ENCODE peak calls at places on chromosomes 1 and 21, in eight cellular contexts. One of them, this sample, is unnamed. For H3K4me1 and H3K9me3, the result is how much of the 10 kb centered on the place peaks cover.

GRCh38 chr1:185017338-185017737 is 28.0 kb upstream of the RNF2 start:
- DNase-seq in cardiac muscle cell: peak
- DNase-seq in HepG2: no peak
- DNase-seq in HCT116: peak
- DNase-seq in right lobe of liver: no peak
- DNase-seq in fibroblast of lung: peak
- DNase-seq in heart right ventricle: no peak
- DNase-seq in sigmoid colon: no peak
- DNase-seq in this sample: no peak

GRCh38 chr21:45889961-45890360 is 91.6 kb upstream of the COL6A1 start:
- DNase-seq in cardiac muscle cell: no peak
- DNase-seq in HepG2: no peak
- DNase-seq in HCT116: no peak
- DNase-seq in right lobe of liver: peak
- DNase-seq in fibroblast of lung: peak
- DNase-seq in heart right ventricle: no peak
- DNase-seq in sigmoid colon: no peak
- DNase-seq in this sample: no peak

GRCh38 chr21:33064623-33064996 is 5.3 kb upstream of the OLIG1 start:
- DNase-seq in cardiac muscle cell: no peak
- DNase-seq in HepG2: no peak
- DNase-seq in HCT116: no peak
- DNase-seq in right lobe of liver: no peak
- DNase-seq in fibroblast of lung: no peak
- DNase-seq in heart right ventricle: no peak
- DNase-seq in sigmoid colon: no peak
- DNase-seq in this sample: no peak

GRCh38 chr1:236982380-236982779 is 21.9 kb downstream of the MT1HL1 start:
- DNase-seq in cardiac muscle cell: no peak
- DNase-seq in HepG2: no peak
- DNase-seq in HCT116: no peak
- DNase-seq in right lobe of liver: no peak
- DNase-seq in fibroblast of lung: no peak
- DNase-seq in heart right ventricle: no peak
- DNase-seq in sigmoid colon: no peak
- DNase-seq in this sample: no peak

GRCh38 chr1:5844442-5844841 is 147.8 kb downstream of the NPHP4 start:
- DNase-seq in cardiac muscle cell: no peak
- DNase-seq in HepG2: no peak
- DNase-seq in HCT116: no peak
- DNase-seq in right lobe of liver: no peak
- DNase-seq in fibroblast of lung: no peak
- DNase-seq in heart right ventricle: no peak
- DNase-seq in sigmoid colon: no peak
- DNase-seq in this sample: no peak

GRCh38 chr1:197180252-197180878 is 33.9 kb upstream of the ASPM start:
- DNase-seq in cardiac muscle cell: peak
- DNase-seq in HepG2: peak
- DNase-seq in HCT116: no peak
- DNase-seq in right lobe of liver: no peak
- DNase-seq in fibroblast of lung: peak
- DNase-seq in heart right ventricle: no peak
- DNase-seq in sigmoid colon: no peak
- DNase-seq in this sample: no peak

GRCh38 chr1:47449702-47450552 is 12.1 kb downstream of the FOXD2 start:
- DNase-seq in cardiac muscle cell: peak
- DNase-seq in HepG2: peak
- DNase-seq in HCT116: no peak
- DNase-seq in right lobe of liver: peak
- DNase-seq in fibroblast of lung: no peak
- DNase-seq in heart right ventricle: peak
- DNase-seq in sigmoid colon: no peak
- DNase-seq in this sample: no peak

GRCh38 chr1:183097438-183098051 is 74.3 kb downstream of the LAMC1 start:
- DNase-seq in cardiac muscle cell: peak
- DNase-seq in HepG2: no peak
- DNase-seq in HCT116: no peak
- DNase-seq in right lobe of liver: no peak
- DNase-seq in fibroblast of lung: peak
- DNase-seq in heart right ventricle: no peak
- DNase-seq in sigmoid colon: no peak
- DNase-seq in this sample: no peak

GRCh38 chr1:203039609-203040517 is 13.6 kb downstream of the PPFIA4 start:
- DNase-seq in cardiac muscle cell: no peak
- DNase-seq in HepG2: no peak
- DNase-seq in HCT116: no peak
- DNase-seq in right lobe of liver: no peak
- DNase-seq in fibroblast of lung: no peak
- DNase-seq in heart right ventricle: no peak
- DNase-seq in sigmoid colon: no peak
- DNase-seq in this sample: no peak

GRCh38 chr1:40057310-40058030 is 16.9 kb downstream of the CAP1 start:
- DNase-seq in cardiac muscle cell: peak
- DNase-seq in HepG2: peak
- DNase-seq in HCT116: no peak
- DNase-seq in right lobe of liver: no peak
- DNase-seq in fibroblast of lung: no peak
- DNase-seq in heart right ventricle: no peak
- DNase-seq in sigmoid colon: no peak
- DNase-seq in this sample: no peak

GRCh38 chr1:228017356-228018124 is 10.7 kb downstream of the WNT3A start:
- DNase-seq in cardiac muscle cell: no peak
- DNase-seq in HepG2: no peak
- DNase-seq in HCT116: no peak
- DNase-seq in right lobe of liver: no peak
- DNase-seq in fibroblast of lung: no peak
- DNase-seq in heart right ventricle: no peak
- DNase-seq in sigmoid colon: peak
- DNase-seq in this sample: peak

GRCh38 chr21:34936874-34937563 is 112.1 kb downstream of the RUNX1 start:
- DNase-seq in cardiac muscle cell: no peak
- DNase-seq in HepG2: peak
- DNase-seq in HCT116: no peak
- DNase-seq in right lobe of liver: no peak
- DNase-seq in fibroblast of lung: no peak
- DNase-seq in heart right ventricle: no peak
- DNase-seq in sigmoid colon: no peak
- DNase-seq in this sample: no peak

GRCh38 chr21:45125347-45125746 is 51.0 kb downstream of the ADARB1 start:
- DNase-seq in cardiac muscle cell: no peak
- DNase-seq in HepG2: no peak
- DNase-seq in HCT116: no peak
- DNase-seq in right lobe of liver: no peak
- DNase-seq in fibroblast of lung: no peak
- DNase-seq in heart right ventricle: no peak
- DNase-seq in sigmoid colon: no peak
- DNase-seq in this sample: no peak

GRCh38 chr1:63124666-63125191 is 197.6 kb upstream of the FOXD3 start:
- DNase-seq in cardiac muscle cell: peak
- DNase-seq in HepG2: peak
- DNase-seq in HCT116: no peak
- DNase-seq in right lobe of liver: no peak
- DNase-seq in fibroblast of lung: peak
- DNase-seq in heart right ventricle: no peak
- DNase-seq in sigmoid colon: no peak
- DNase-seq in this sample: no peak

GRCh38 chr1:212490276-212490675 is 57.6 kb downstream of the NENF start:
- DNase-seq in cardiac muscle cell: no peak
- DNase-seq in HepG2: no peak
- DNase-seq in HCT116: no peak
- DNase-seq in right lobe of liver: no peak
- DNase-seq in fibroblast of lung: no peak
- DNase-seq in heart right ventricle: no peak
- DNase-seq in sigmoid colon: no peak
- DNase-seq in this sample: no peak

DNA sequence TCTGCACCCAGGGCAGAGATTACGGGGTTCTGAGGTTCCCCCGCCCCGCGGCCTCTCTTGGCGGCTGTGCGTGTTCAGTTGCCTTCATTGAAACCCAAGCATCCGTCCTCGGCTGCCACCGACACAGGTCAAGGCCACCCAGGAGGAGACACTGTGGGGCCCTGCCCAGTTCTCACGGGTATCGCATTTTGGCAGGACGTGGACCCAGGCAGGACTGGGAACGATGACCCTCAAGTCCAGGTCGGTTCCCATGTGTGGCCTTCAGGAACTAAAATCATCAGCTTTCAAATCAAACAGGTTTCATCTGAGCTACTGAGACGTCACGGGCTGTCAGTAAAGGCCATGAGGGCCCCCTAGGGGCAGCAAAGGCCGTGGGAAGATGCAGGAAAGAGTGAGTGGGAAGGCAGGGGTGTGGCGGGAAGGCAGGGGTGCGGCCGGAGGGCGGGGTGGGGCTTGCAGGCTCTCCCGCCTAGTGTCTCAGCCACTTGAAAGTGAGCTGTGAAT is 7.0 kb upstream of the C1orf174 start:
- DNase-seq in cardiac muscle cell: no peak
- DNase-seq in HepG2: no peak
- DNase-seq in HCT116: no peak
- DNase-seq in right lobe of liver: no peak
- DNase-seq in fibroblast of lung: no peak
- DNase-seq in heart right ventricle: no peak
- DNase-seq in sigmoid colon: peak
- DNase-seq in this sample: no peak
- TF ChIP-seq CTCF in cardiac muscle cell: no peak
- TF ChIP-seq CTCF in HepG2: peak
- TF ChIP-seq CTCF in HCT116: peak
- TF ChIP-seq CTCF in right lobe of liver: no peak
- TF ChIP-seq CTCF in fibroblast of lung: no peak
- TF ChIP-seq CTCF in heart right ventricle: no peak
- TF ChIP-seq CTCF in sigmoid colon: no peak
- TF ChIP-seq CTCF in this sample: no peak

GRCh38 chr1:53086504-53087070 is 24.6 kb downstream of the PODN start:
- DNase-seq in cardiac muscle cell: no peak
- DNase-seq in HepG2: no peak
- DNase-seq in HCT116: no peak
- DNase-seq in right lobe of liver: no peak
- DNase-seq in fibroblast of lung: peak
- DNase-seq in heart right ventricle: no peak
- DNase-seq in sigmoid colon: no peak
- DNase-seq in this sample: no peak
- H3K4me1 ChIP-seq in cardiac muscle cell: under half
- H3K4me1 ChIP-seq in HepG2: half or more
- H3K4me1 ChIP-seq in HCT116: under half
- H3K4me1 ChIP-seq in right lobe of liver: under half
- H3K4me1 ChIP-seq in fibroblast of lung: under half
- H3K4me1 ChIP-seq in heart right ventricle: under half
- H3K4me1 ChIP-seq in sigmoid colon: under half
- H3K4me1 ChIP-seq in this sample: under half

GRCh38 chr1:152415454-152416227 is 1.6 kb upstream of the CRNN start:
- DNase-seq in cardiac muscle cell: no peak
- DNase-seq in HepG2: no peak
- DNase-seq in HCT116: no peak
- DNase-seq in right lobe of liver: no peak
- DNase-seq in fibroblast of lung: no peak
- DNase-seq in heart right ventricle: no peak
- DNase-seq in sigmoid colon: no peak
- DNase-seq in this sample: no peak
- H3K9me3 ChIP-seq in cardiac muscle cell: under half
- H3K9me3 ChIP-seq in HepG2: under half
- H3K9me3 ChIP-seq in HCT116: under half
- H3K9me3 ChIP-seq in right lobe of liver: under half
- H3K9me3 ChIP-seq in fibroblast of lung: under half
- H3K9me3 ChIP-seq in heart right ventricle: under half
- H3K9me3 ChIP-seq in sigmoid colon: under half
- H3K9me3 ChIP-seq in this sample: under half

GRCh38 chr1:114286179-114286578 is 132.5 kb upstream of the SYT6 start:
- DNase-seq in cardiac muscle cell: peak
- DNase-seq in HepG2: no peak
- DNase-seq in HCT116: no peak
- DNase-seq in right lobe of liver: no peak
- DNase-seq in fibroblast of lung: peak
- DNase-seq in heart right ventricle: no peak
- DNase-seq in sigmoid colon: no peak
- DNase-seq in this sample: no peak
- TF ChIP-seq CTCF in cardiac muscle cell: peak
- TF ChIP-seq CTCF in HepG2: no peak
- TF ChIP-seq CTCF in HCT116: no peak
- TF ChIP-seq CTCF in right lobe of liver: no peak
- TF ChIP-seq CTCF in fibroblast of lung: no peak
- TF ChIP-seq CTCF in heart right ventricle: no peak
- TF ChIP-seq CTCF in sigmoid colon: no peak
- TF ChIP-seq CTCF in this sample: no peak

DNA sequence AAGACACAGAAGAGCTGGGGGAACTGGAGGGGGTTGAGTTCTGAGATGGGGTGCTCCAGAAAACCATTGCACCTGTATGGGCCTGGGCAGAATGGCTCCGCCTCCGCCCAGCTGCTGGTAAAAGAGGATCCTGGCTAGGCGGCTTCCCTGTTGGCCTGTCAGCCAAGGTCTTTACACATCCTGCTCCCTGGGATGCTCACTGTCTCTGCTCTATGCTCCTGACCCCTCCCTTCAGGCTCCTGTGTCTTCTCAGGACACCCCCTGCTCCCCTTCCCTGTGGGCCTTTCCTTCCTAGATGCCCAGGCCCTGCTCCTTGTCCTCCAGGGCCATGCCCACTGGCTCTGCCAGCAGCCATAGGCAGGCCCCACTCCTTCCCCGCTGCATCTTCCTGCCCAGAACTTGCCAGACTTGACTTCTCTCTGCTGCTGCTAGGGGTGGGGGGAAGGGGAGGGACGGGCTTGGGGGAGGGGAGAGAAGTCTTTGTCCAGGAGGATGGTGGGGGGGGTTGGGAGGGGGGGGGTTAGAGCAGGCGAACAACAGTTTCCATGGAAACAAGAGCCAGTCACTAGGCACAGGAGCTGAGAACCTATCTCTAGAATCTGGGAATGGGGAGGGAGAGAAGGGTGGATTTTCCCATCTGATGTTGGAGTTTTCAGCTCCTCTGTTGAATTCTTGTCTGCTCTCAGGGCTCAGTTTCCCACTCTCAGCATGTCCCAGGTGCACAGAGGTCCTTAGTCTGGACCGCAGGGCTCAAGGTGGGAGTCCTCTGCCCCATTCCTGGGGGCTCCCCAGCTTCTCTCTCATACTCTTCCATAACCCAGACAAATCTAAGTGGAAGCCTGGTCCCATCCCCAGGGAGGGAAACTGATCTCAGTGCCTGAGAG is 10.6 kb downstream of the CELSR2 start:
- DNase-seq in cardiac muscle cell: no peak
- DNase-seq in HepG2: no peak
- DNase-seq in HCT116: no peak
- DNase-seq in right lobe of liver: no peak
- DNase-seq in fibroblast of lung: no peak
- DNase-seq in heart right ventricle: no peak
- DNase-seq in sigmoid colon: no peak
- DNase-seq in this sample: no peak
- H3K4me1 ChIP-seq in cardiac muscle cell: under half
- H3K4me1 ChIP-seq in HepG2: under half
- H3K4me1 ChIP-seq in HCT116: under half
- H3K4me1 ChIP-seq in right lobe of liver: under half
- H3K4me1 ChIP-seq in fibroblast of lung: under half
- H3K4me1 ChIP-seq in heart right ventricle: under half
- H3K4me1 ChIP-seq in sigmoid colon: under half
- H3K4me1 ChIP-seq in this sample: under half

This sample was measured in tibial artery.